ENCODE peak calls at places on chromosomes 16 and 17, in six cellular contexts. E is C1 segment of cervical spinal cord, C is activated gamma-delta T cell treated with Interleukin-2 at 50 U/mL for 16 hours, V is NCI-H1092, R is EH, Q is AG04449. A is an unnamed sample.
A peak's percentile ranks its signal among the peaks of the same experiment; 100 is the strongest.

GRCh38 chr17:17834974-17835373 is 1.8 kb downstream of the SREBF1 start:
- DNase-seq in E (no peak), C (no peak), V (no peak), R (no peak), Q (no peak), A (peak; percentile 73)

GRCh38 chr17:59366773-59367656 is 35.6 kb downstream of the YPEL2 start:
- DNase-seq in E (no peak), C (no peak), V (peak; percentile 24), R (peak; percentile 84), Q (no peak), A (peak; percentile 82)

GRCh38 chr16:27436921-27437650 is 35.1 kb downstream of the IL21R start:
- DNase-seq in E (no peak), C (no peak), V (no peak), R (no peak), Q (no peak), A (no peak)

GRCh38 chr16:23081675-23082119 is 67.6 kb downstream of the USP31 start:
- DNase-seq in E (no peak), C (no peak), V (no peak), R (peak; percentile 58), Q (no peak), A (peak; percentile 63)

GRCh38 chr16:88306411-88306810 is 76.3 kb upstream of the ZNF469 start:
- DNase-seq in E (no peak), C (no peak), V (no peak), R (no peak), Q (no peak), A (no peak)

GRCh38 chr16:58814348-58814801 is 80.3 kb upstream of the GOT2 start:
- DNase-seq in E (peak; percentile 3), C (peak; percentile 10), V (no peak), R (peak; percentile 54), Q (no peak), A (peak; percentile 17)

GRCh38 chr17:43698678-43699437 is 37.1 kb upstream of the MEOX1 start:
- DNase-seq in E (no peak), C (no peak), V (no peak), R (no peak), Q (no peak), A (no peak)

GRCh38 chr17:40935624-40936023 is 1.8 kb downstream of the KRT23 start:
- DNase-seq in E (no peak), C (no peak), V (no peak), R (no peak), Q (no peak), A (no peak)

GRCh38 chr16:2686912-2687507 is 4.7 kb downstream of the KCTD5 start:
- DNase-seq in E (no peak), C (no peak), V (no peak), R (no peak), Q (no peak), A (no peak)

GRCh38 chr17:65086465-65086864 is 29.9 kb upstream of the GNA13 start:
- DNase-seq in E (no peak), C (no peak), V (no peak), R (no peak), Q (no peak), A (no peak)

GRCh38 chr17:59651346-59651745 is 31.7 kb downstream of the CLTC start:
- DNase-seq in E (no peak), C (no peak), V (no peak), R (peak; percentile 25), Q (no peak), A (peak; percentile 70)